ENCODE peak calls at places on chromosomes 4 and X, in four cellular contexts. V is Peyer's patch, H is ecto neural progenitor cell, Q is SK-N-SH. F is an unnamed sample.
A peak's percentile ranks its signal among the peaks of the same experiment; 100 is the strongest.

GRCh38 chr4:133759428-133759827 is 442.2 kb downstream of the PABPC4L start:
- DNase-seq in H (peak; percentile 46), V (no peak), Q (no peak), F (no peak)

GRCh38 chr4:38800956-38801450 is 3.6 kb downstream of the TLR1 start:
- DNase-seq in H (no peak), V (no peak), Q (no peak), F (no peak)

GRCh38 chr4:158644341-158644740 is 27.3 kb downstream of the C4orf46 start:
- DNase-seq in H (no peak), Q (no peak), V (no peak), F (no peak)

GRCh38 chr4:121736735-121737351 is 28.1 kb downstream of the SMIM43 start:
- DNase-seq in Q (peak; percentile 45), V (no peak), H (no peak), F (no peak)

GRCh38 chr4:64417974-64418373 is 8.7 kb upstream of the TECRL start:
- DNase-seq in V (no peak), H (no peak), Q (no peak), F (no peak)

GRCh38 chr4:129598582-129598981 is 502.6 kb downstream of the C4orf33 start:
- DNase-seq in Q (no peak), H (no peak), V (no peak), F (no peak)

GRCh38 chr4:165864228-165864627 is 8.8 kb upstream of the TLL1 start:
- DNase-seq in Q (no peak), V (no peak), H (no peak), F (no peak)

GRCh38 chrX:119497185-119497584 is 28.9 kb downstream of the SLC25A5 start:
- DNase-seq in H (no peak), Q (no peak), V (no peak), F (no peak)

GRCh38 chr4:118288097-118288496 is 64.7 kb downstream of the PRSS12 start:
- DNase-seq in H (no peak), Q (no peak), V (no peak), F (no peak)

GRCh38 chrX:2819345-2820130 is 9.2 kb upstream of the GYG2 start:
- DNase-seq in Q (peak; percentile 39), V (no peak), H (no peak), F (no peak)

GRCh38 chrX:129957241-129958099 is 25.0 kb upstream of the BCORL1 start:
- DNase-seq in V (peak; percentile 74), H (peak; percentile 82), Q (peak; percentile 84), F (peak; percentile 70)

F was measured in stomach.